ENCODE peak calls at places on chromosomes 16 and 17, in five cellular contexts. R, N, Y, L and K are unnamed samples.

GRCh38 chr16:10197003-10197402 is 14.8 kb upstream of the GRIN2A start:
- DNase-seq in N (no peak), L (no peak), Y (no peak), R (no peak), K (no peak)

GRCh38 chr16:11006666-11007065 is 62.3 kb downstream of the CLEC16A start:
- DNase-seq in N (no peak), R (no peak), Y (no peak), L (no peak), K (peak; percentile 35)

GRCh38 chr17:34519286-34519685 is 60.1 kb upstream of the TMEM132E start:
- DNase-seq in N (no peak), Y (peak; percentile 1), R (peak; percentile 3), L (no peak), K (no peak)

GRCh38 chr17:72651988-72652387 is 440.5 kb downstream of the SLC39A11 start:
- DNase-seq in L (no peak), N (no peak), Y (no peak), R (no peak), K (no peak)

GRCh38 chr17:38893612-38894011 is 23.8 kb downstream of the LASP1 start:
- DNase-seq in L (no peak), N (no peak), Y (peak; percentile 24), R (peak; percentile 40), K (peak; percentile 36)

GRCh38 chr16:17591655-17592405 is 121.1 kb upstream of the XYLT1 start:
- DNase-seq in N (no peak), Y (no peak), L (no peak), R (peak; percentile 5), K (no peak)

GRCh38 chr17:4747847-4748246 is 8.1 kb upstream of the CXCL16 start:
- DNase-seq in R (no peak), N (no peak), Y (no peak), L (no peak), K (no peak)

GRCh38 chr17:9236286-9237052 is 215.2 kb downstream of the NTN1 start:
- DNase-seq in Y (no peak), R (no peak), L (no peak), N (no peak), K (no peak)

GRCh38 chr16:69595127-69596036 is 29.6 kb downstream of the NFAT5 start:
- DNase-seq in R (peak; percentile 74), N (no peak), Y (no peak), L (no peak), K (peak; percentile 53)

GRCh38 chr16:20903889-20904506 is 3.4 kb downstream of the LYRM1 start:
- DNase-seq in L (no peak), Y (no peak), R (no peak), N (no peak), K (no peak)

GRCh38 chr17:330993-331701 is 21.5 kb downstream of the RPH3AL start:
- DNase-seq in N (no peak), R (no peak), Y (peak; percentile 55), L (peak; percentile 47), K (no peak)

GRCh38 chr16:57667526-57668258 is 414 bp upstream of the ADGRG3 start:
- DNase-seq in R (no peak), Y (no peak), N (no peak), L (peak; percentile 85), K (no peak)

GRCh38 chr17:3845361-3845753 is 689 bp downstream of the NCBP3 start:
- DNase-seq in L (no peak), N (no peak), R (peak; percentile 49), Y (peak; percentile 50), K (no peak)

GRCh38 chr16:17331071-17331521 is 139.7 kb downstream of the XYLT1 start:
- DNase-seq in Y (no peak), L (no peak), R (peak; percentile 81), N (no peak), K (no peak)

GRCh38 chr17:2689411-2690164 is 22.0 kb downstream of the CLUH start:
- DNase-seq in R (peak; percentile 15), L (peak; percentile 51), Y (no peak), N (peak; percentile 11), K (no peak)

GRCh38 chr16:28291651-28292626 is at the start of gene SBK1:
- DNase-seq in R (peak; percentile 85), L (peak; percentile 80), Y (peak; percentile 70), N (peak; percentile 74), K (peak; percentile 41)

GRCh38 chr16:73204359-73205152 is 156.6 kb upstream of the ZFHX3 start:
- DNase-seq in R (no peak), Y (no peak), L (peak; percentile 49), N (no peak), K (no peak)

GRCh38 chr17:78560731-78561130 is 16.5 kb downstream of the DNAH17 start:
- DNase-seq in Y (no peak), R (no peak), N (no peak), L (no peak), K (no peak)

GRCh38 chr17:40577611-40578065 is 12.4 kb upstream of the CCR7 start:
- DNase-seq in R (no peak), N (no peak), L (no peak), Y (no peak), K (no peak)

GRCh38 chr17:75776399-75777242 is 8.0 kb upstream of the UNK start:
- DNase-seq in N (no peak), R (peak; percentile 52), L (no peak), Y (no peak), K (no peak)

GRCh38 chr17:2615882-2616281 is 22.4 kb downstream of the PAFAH1B1 start:
- DNase-seq in R (no peak), Y (no peak), N (no peak), L (no peak), K (no peak)

GRCh38 chr16:1707193-1707790 is 1.3 kb downstream of the MAPK8IP3 start:
- DNase-seq in Y (no peak), N (no peak), L (no peak), R (peak; percentile 62), K (peak; percentile 52)

GRCh38 chr17:38797828-38798227 is 1.5 kb downstream of the PIP4K2B start:
- DNase-seq in N (no peak), R (peak; percentile 37), Y (no peak), L (no peak), K (no peak)

GRCh38 chr17:63349478-63350000 is 96.6 kb downstream of the CYB561 start:
- DNase-seq in Y (no peak), L (no peak), N (no peak), R (peak; percentile 90), K (peak; percentile 85)

GRCh38 chr16:19330801-19331484 is 45.4 kb downstream of the CLEC19A start:
- DNase-seq in Y (no peak), L (no peak), R (peak; percentile 24), N (no peak), K (peak; percentile 59)

GRCh38 chr17:17700251-17700969 is 19.2 kb downstream of the RAI1 start:
- DNase-seq in N (no peak), Y (no peak), R (no peak), L (no peak), K (no peak)

GRCh38 chr17:78651551-78651950 is 74.4 kb upstream of the DNAH17 start:
- DNase-seq in N (no peak), L (no peak), Y (no peak), R (no peak), K (no peak)

GRCh38 chr17:7859028-7859427 is 1.2 kb downstream of the CYB5D1 start:
- DNase-seq in R (no peak), Y (no peak), N (no peak), L (no peak), K (no peak)

GRCh38 chr16:31676731-31677130 is 149.0 kb downstream of the AHSP start:
- DNase-seq in R (no peak), L (no peak), Y (no peak), N (no peak), K (no peak)

GRCh38 chr16:55322327-55322726 is 1.7 kb upstream of the IRX6 start:
- DNase-seq in R (no peak), L (no peak), Y (no peak), N (no peak), K (no peak)

GRCh38 chr17:49360796-49361128 is 1.3 kb downstream of the ZNF652 start:
- DNase-seq in L (peak; percentile 52), Y (peak; percentile 24), R (peak; percentile 61), N (no peak), K (no peak)

GRCh38 chr16:88373211-88373610 is 9.5 kb upstream of the ZNF469 start:
- DNase-seq in R (no peak), Y (no peak), L (no peak), N (no peak), K (no peak)

GRCh38 chr17:47830396-47830907 is 889 bp downstream of the MRPL10 start:
- DNase-seq in R (no peak), L (no peak), N (no peak), Y (no peak), K (no peak)

GRCh38 chr17:72219136-72219823 is 98.5 kb downstream of the SOX9 start:
- DNase-seq in R (peak; percentile 13), N (no peak), L (no peak), Y (no peak), K (no peak)

GRCh38 chr17:8927395-8927794 is 38.1 kb downstream of the PIK3R5 start:
- DNase-seq in L (no peak), N (no peak), R (no peak), Y (no peak), K (no peak)

GRCh38 chr17:45780921-45781320 is 3.2 kb upstream of the CRHR1 start:
- DNase-seq in L (no peak), Y (no peak), N (no peak), R (peak; percentile 52), K (no peak)

GRCh38 chr16:85856054-85856453 is 42.9 kb upstream of the IRF8 start:
- DNase-seq in N (no peak), Y (no peak), L (peak; percentile 23), R (no peak), K (no peak)

GRCh38 chr16:69796285-69797118 is 34.4 kb downstream of the WWP2 start:
- DNase-seq in R (peak; percentile 84), N (no peak), Y (no peak), L (no peak), K (peak; percentile 38)